ENCODE peak calls at places on chromosomes 1 and 21, in four cellular contexts. One of them, this sample, is unnamed.

GRCh38 chr21:42809577-42810440 is 69.5 kb downstream of the WDR4 start:
- DNase-seq in DND-41: no peak
- DNase-seq in fibroblast of lung: no peak
- DNase-seq in HepG2: no peak
- DNase-seq in this sample: no peak

GRCh38 chr1:45987204-45987603 is 145.2 kb downstream of the PIK3R3 start:
- DNase-seq in DND-41: no peak
- DNase-seq in fibroblast of lung: no peak
- DNase-seq in HepG2: no peak
- DNase-seq in this sample: no peak

GRCh38 chr1:94713472-94714141 is 106.5 kb upstream of the SLC44A3 start:
- DNase-seq in DND-41: no peak
- DNase-seq in fibroblast of lung: peak; percentile 97
- DNase-seq in HepG2: peak; percentile 92
- DNase-seq in this sample: no peak

GRCh38 chr1:232012773-232013386 is 386.3 kb downstream of the DISC1 start:
- DNase-seq in DND-41: no peak
- DNase-seq in fibroblast of lung: peak; percentile 92
- DNase-seq in HepG2: no peak
- DNase-seq in this sample: no peak

GRCh38 chr1:244437108-244437507 is 14.6 kb downstream of the ADSS2 start:
- DNase-seq in DND-41: no peak
- DNase-seq in fibroblast of lung: peak; percentile 60
- DNase-seq in HepG2: no peak
- DNase-seq in this sample: no peak

GRCh38 chr1:16163882-16164820 is 8.3 kb upstream of the EPHA2 start:
- DNase-seq in DND-41: no peak
- DNase-seq in fibroblast of lung: peak; percentile 98
- DNase-seq in HepG2: peak; percentile 96
- DNase-seq in this sample: no peak

GRCh38 chr1:18109058-18109755 is 1.6 kb downstream of the IGSF21 start:
- DNase-seq in DND-41: no peak
- DNase-seq in fibroblast of lung: no peak
- DNase-seq in HepG2: no peak
- DNase-seq in this sample: no peak

GRCh38 chr1:65512967-65513777 is 92.7 kb downstream of the LEPR start:
- DNase-seq in DND-41: no peak
- DNase-seq in fibroblast of lung: peak; percentile 31
- DNase-seq in HepG2: no peak
- DNase-seq in this sample: no peak

GRCh38 chr1:184622136-184622823 is 132.4 kb downstream of the EDEM3 start:
- DNase-seq in DND-41: no peak
- DNase-seq in fibroblast of lung: peak; percentile 69
- DNase-seq in HepG2: no peak
- DNase-seq in this sample: no peak

GRCh38 chr1:54774820-54775498 is 10.6 kb upstream of the PARS2 start:
- DNase-seq in DND-41: peak; percentile 49
- DNase-seq in fibroblast of lung: peak; percentile 32
- DNase-seq in HepG2: peak; percentile 21
- DNase-seq in this sample: peak; percentile 91

GRCh38 chr1:162187676-162188075 is 118.2 kb downstream of the NOS1AP start:
- DNase-seq in DND-41: no peak
- DNase-seq in fibroblast of lung: no peak
- DNase-seq in HepG2: no peak
- DNase-seq in this sample: no peak

GRCh38 chr1:206685749-206686485 is 1.2 kb downstream of the MAPKAPK2 start:
- DNase-seq in DND-41: peak; percentile 39
- DNase-seq in fibroblast of lung: peak; percentile 81
- DNase-seq in HepG2: peak; percentile 54
- DNase-seq in this sample: peak; percentile 71

GRCh38 chr1:10561955-10562354 is 87.2 kb downstream of the PEX14 start:
- DNase-seq in DND-41: no peak
- DNase-seq in fibroblast of lung: no peak
- DNase-seq in HepG2: no peak
- DNase-seq in this sample: no peak

GRCh38 chr1:157042852-157043251 is 2.7 kb downstream of the ARHGEF11 start:
- DNase-seq in DND-41: no peak
- DNase-seq in fibroblast of lung: no peak
- DNase-seq in HepG2: no peak
- DNase-seq in this sample: no peak

GRCh38 chr1:154998818-154999650 is 3.6 kb upstream of the ZBTB7B start:
- DNase-seq in DND-41: peak; percentile 92
- DNase-seq in fibroblast of lung: peak; percentile 59
- DNase-seq in HepG2: no peak
- DNase-seq in this sample: peak; percentile 92

GRCh38 chr1:82503805-82504204 is 703.1 kb downstream of the ADGRL2 start:
- DNase-seq in DND-41: no peak
- DNase-seq in fibroblast of lung: no peak
- DNase-seq in HepG2: no peak
- DNase-seq in this sample: no peak

GRCh38 chr1:93616996-93617669 is 64.5 kb downstream of the BCAR3 start:
- DNase-seq in DND-41: peak; percentile 14
- DNase-seq in fibroblast of lung: peak; percentile 44
- DNase-seq in HepG2: peak; percentile 46
- DNase-seq in this sample: no peak

GRCh38 chr1:207848234-207848633 is 62.7 kb downstream of the CD34 start:
- DNase-seq in DND-41: no peak
- DNase-seq in fibroblast of lung: peak; percentile 65
- DNase-seq in HepG2: peak; percentile 76
- DNase-seq in this sample: no peak

GRCh38 chr1:61163794-61164193 is 81.4 kb downstream of the NFIA start:
- DNase-seq in DND-41: no peak
- DNase-seq in fibroblast of lung: peak; percentile 34
- DNase-seq in HepG2: no peak
- DNase-seq in this sample: no peak

GRCh38 chr1:204418174-204419063 is 6.8 kb upstream of the PPP1R15B start:
- DNase-seq in DND-41: no peak
- DNase-seq in fibroblast of lung: peak; percentile 57
- DNase-seq in HepG2: no peak
- DNase-seq in this sample: no peak

GRCh38 chr1:107572674-107573205 is 392.2 kb downstream of the VAV3 start:
- DNase-seq in DND-41: no peak
- DNase-seq in fibroblast of lung: peak; percentile 91
- DNase-seq in HepG2: no peak
- DNase-seq in this sample: no peak

GRCh38 chr1:182149411-182149965 is 88.0 kb upstream of the ZNF648 start:
- DNase-seq in DND-41: peak; percentile 35
- DNase-seq in fibroblast of lung: peak; percentile 87
- DNase-seq in HepG2: no peak
- DNase-seq in this sample: no peak

GRCh38 chr1:88973520-88974137 is 18.8 kb downstream of the KYAT3 start:
- DNase-seq in DND-41: no peak
- DNase-seq in fibroblast of lung: peak; percentile 42
- DNase-seq in HepG2: peak; percentile 38
- DNase-seq in this sample: peak; percentile 84

GRCh38 chr1:109466440-109467300 is at the start of gene SYPL2:
- DNase-seq in DND-41: no peak
- DNase-seq in fibroblast of lung: peak; percentile 15
- DNase-seq in HepG2: no peak
- DNase-seq in this sample: no peak

GRCh38 chr1:57377731-57378139 is 46.1 kb downstream of the DAB1 start:
- DNase-seq in DND-41: no peak
- DNase-seq in fibroblast of lung: no peak
- DNase-seq in HepG2: no peak
- DNase-seq in this sample: no peak

GRCh38 chr1:16440150-16440479 is 409 bp upstream of the NECAP2 start:
- DNase-seq in DND-41: no peak
- DNase-seq in fibroblast of lung: peak; percentile 3
- DNase-seq in HepG2: peak; percentile 33
- DNase-seq in this sample: peak; percentile 59

GRCh38 chr1:241696172-241696814 is 44.2 kb downstream of the WDR64 start:
- DNase-seq in DND-41: no peak
- DNase-seq in fibroblast of lung: no peak
- DNase-seq in HepG2: no peak
- DNase-seq in this sample: no peak

GRCh38 chr1:81800741-81801031 is at the start of gene ADGRL2:
- DNase-seq in DND-41: no peak
- DNase-seq in fibroblast of lung: no peak
- DNase-seq in HepG2: no peak
- DNase-seq in this sample: no peak

GRCh38 chr1:229024528-229025119 is 246.3 kb upstream of the RAB4A start:
- DNase-seq in DND-41: no peak
- DNase-seq in fibroblast of lung: peak; percentile 82
- DNase-seq in HepG2: peak; percentile 59
- DNase-seq in this sample: no peak

GRCh38 chr1:58739851-58740466 is 40.1 kb upstream of the MYSM1 start:
- DNase-seq in DND-41: peak; percentile 27
- DNase-seq in fibroblast of lung: peak; percentile 38
- DNase-seq in HepG2: peak; percentile 52
- DNase-seq in this sample: peak; percentile 85

GRCh38 chr1:188240772-188241406 is 1412.1 kb downstream of the PLA2G4A start:
- DNase-seq in DND-41: no peak
- DNase-seq in fibroblast of lung: no peak
- DNase-seq in HepG2: no peak
- DNase-seq in this sample: no peak

GRCh38 chr1:231075497-231075896 is 35.4 kb upstream of the FAM89A start:
- DNase-seq in DND-41: no peak
- DNase-seq in fibroblast of lung: no peak
- DNase-seq in HepG2: no peak
- DNase-seq in this sample: no peak

GRCh38 chr1:22117851-22118250 is 25.0 kb downstream of the WNT4 start:
- DNase-seq in DND-41: no peak
- DNase-seq in fibroblast of lung: peak; percentile 49
- DNase-seq in HepG2: no peak
- DNase-seq in this sample: no peak

GRCh38 chr1:241275981-241276380 is 81.0 kb downstream of the RGS7 start:
- DNase-seq in DND-41: no peak
- DNase-seq in fibroblast of lung: no peak
- DNase-seq in HepG2: no peak
- DNase-seq in this sample: no peak

GRCh38 chr1:161066694-161067093 is 3.0 kb downstream of the ARHGAP30 start:
- DNase-seq in DND-41: no peak
- DNase-seq in fibroblast of lung: no peak
- DNase-seq in HepG2: no peak
- DNase-seq in this sample: no peak

DNA sequence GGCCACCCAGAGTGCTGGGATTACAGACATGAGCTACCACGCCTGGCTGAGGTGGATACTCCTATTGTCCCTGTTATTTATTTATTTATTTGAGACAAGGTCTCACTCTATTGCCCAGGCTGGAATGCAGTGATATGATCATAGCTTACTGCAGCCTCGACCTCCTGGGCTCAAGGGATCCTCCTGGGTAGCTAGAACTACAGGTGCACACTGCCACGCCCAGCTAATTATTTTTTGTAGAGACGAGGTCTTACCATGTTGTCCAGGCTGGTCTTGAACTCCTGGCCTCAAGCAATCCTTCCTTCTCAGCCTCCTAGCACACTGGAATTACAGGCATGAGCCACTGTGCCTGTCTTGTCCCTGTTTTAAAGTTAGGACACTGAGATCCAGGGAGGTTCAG is 5.2 kb downstream of the LDLRAP1 start:
- DNase-seq in DND-41: no peak
- DNase-seq in fibroblast of lung: no peak
- DNase-seq in HepG2: no peak
- DNase-seq in this sample: no peak
- H3K4me2 ChIP-seq in DND-41: no peak overlapping the region
- H3K4me2 ChIP-seq in fibroblast of lung: no peak overlapping the region
- H3K4me2 ChIP-seq in HepG2: peak overlapping the region; percentile 73
- H3K4me2 ChIP-seq in this sample: peak overlapping the region; percentile 38

GRCh38 chr1:26177182-26177684 is at the start of gene CNKSR1:
- DNase-seq in DND-41: no peak
- DNase-seq in fibroblast of lung: no peak
- DNase-seq in HepG2: peak; percentile 62
- DNase-seq in this sample: no peak
- H3K4me2 ChIP-seq in DND-41: no peak within 1 kb of the TSS
- H3K4me2 ChIP-seq in fibroblast of lung: no peak within 1 kb of the TSS
- H3K4me2 ChIP-seq in HepG2: peak within 1 kb of the TSS; percentile 49
- H3K4me2 ChIP-seq in this sample: no peak within 1 kb of the TSS

GRCh38 chr1:113747376-113747775 is 11.9 kb downstream of the PHTF1 start:
- DNase-seq in DND-41: no peak
- DNase-seq in fibroblast of lung: peak; percentile 66
- DNase-seq in HepG2: no peak
- DNase-seq in this sample: no peak
- H3K4me2 ChIP-seq in DND-41: no peak overlapping the region
- H3K4me2 ChIP-seq in fibroblast of lung: no peak overlapping the region
- H3K4me2 ChIP-seq in HepG2: no peak overlapping the region
- H3K4me2 ChIP-seq in this sample: no peak overlapping the region

GRCh38 chr1:115428676-115429075 is 90.6 kb upstream of the NGF start:
- DNase-seq in DND-41: no peak
- DNase-seq in fibroblast of lung: peak; percentile 60
- DNase-seq in HepG2: no peak
- DNase-seq in this sample: no peak

GRCh38 chr1:115429884-115430283 is 91.8 kb upstream of the NGF start:
- DNase-seq in DND-41: no peak
- DNase-seq in fibroblast of lung: peak; percentile 38
- DNase-seq in HepG2: no peak
- DNase-seq in this sample: no peak

GRCh38 chr1:115430717-115431116 is 92.7 kb upstream of the NGF start:
- DNase-seq in DND-41: no peak
- DNase-seq in fibroblast of lung: peak; percentile 94
- DNase-seq in HepG2: peak; percentile 30
- DNase-seq in this sample: no peak

GRCh38 chr1:115428262-115428661 is 90.2 kb upstream of the NGF start:
- DNase-seq in DND-41: no peak
- DNase-seq in fibroblast of lung: peak; percentile 63
- DNase-seq in HepG2: no peak
- DNase-seq in this sample: no peak

GRCh38 chr1:115429242-115429641 is 91.2 kb upstream of the NGF start:
- DNase-seq in DND-41: no peak
- DNase-seq in fibroblast of lung: peak; percentile 79
- DNase-seq in HepG2: no peak
- DNase-seq in this sample: no peak
- H3K4me2 ChIP-seq in DND-41: no peak overlapping the region
- H3K4me2 ChIP-seq in fibroblast of lung: no peak overlapping the region
- H3K4me2 ChIP-seq in HepG2: no peak overlapping the region
- H3K4me2 ChIP-seq in this sample: no peak overlapping the region

GRCh38 chr1:42259059-42259738 is 75.8 kb downstream of the FOXJ3 start:
- DNase-seq in DND-41: peak; percentile 43
- DNase-seq in fibroblast of lung: peak; percentile 82
- DNase-seq in HepG2: no peak
- DNase-seq in this sample: no peak

GRCh38 chr1:42263019-42263418 is 72.0 kb downstream of the FOXJ3 start:
- DNase-seq in DND-41: no peak
- DNase-seq in fibroblast of lung: no peak
- DNase-seq in HepG2: no peak
- DNase-seq in this sample: no peak

GRCh38 chr1:42260376-42261078 is 74.5 kb downstream of the FOXJ3 start:
- DNase-seq in DND-41: no peak
- DNase-seq in fibroblast of lung: no peak
- DNase-seq in HepG2: no peak
- DNase-seq in this sample: peak; percentile 59

GRCh38 chr1:42258218-42258617 is 76.8 kb downstream of the FOXJ3 start:
- DNase-seq in DND-41: no peak
- DNase-seq in fibroblast of lung: peak; percentile 42
- DNase-seq in HepG2: no peak
- DNase-seq in this sample: no peak

GRCh38 chr1:42259739-42260064 is 75.3 kb downstream of the FOXJ3 start:
- DNase-seq in DND-41: no peak
- DNase-seq in fibroblast of lung: no peak
- DNase-seq in HepG2: no peak
- DNase-seq in this sample: no peak
- H3K4me2 ChIP-seq in DND-41: peak overlapping the region; percentile 31
- H3K4me2 ChIP-seq in fibroblast of lung: peak overlapping the region; percentile 62
- H3K4me2 ChIP-seq in HepG2: no peak overlapping the region
- H3K4me2 ChIP-seq in this sample: no peak overlapping the region

GRCh38 chr1:59856725-59857338 is 42.1 kb downstream of the HOOK1 start:
- DNase-seq in DND-41: no peak
- DNase-seq in fibroblast of lung: no peak
- DNase-seq in HepG2: peak; percentile 90
- DNase-seq in this sample: no peak
- H3K4me2 ChIP-seq in DND-41: no peak overlapping the region
- H3K4me2 ChIP-seq in fibroblast of lung: no peak overlapping the region
- H3K4me2 ChIP-seq in HepG2: peak overlapping the region; percentile 76
- H3K4me2 ChIP-seq in this sample: no peak overlapping the region